ENCODE peak calls at places on chromosomes 12 and 14, in nine cellular contexts. J is psoas muscle; F is stimulated activated CD4-positive, alpha-beta T cell treated with anti-CD3 and anti-CD28 coated beads, Interleukin-2, amount 100 ng/mL, for 24 hours; O is central memory CD8-positive, alpha-beta T cell; W is lung; I is type B pancreatic cell; V is NCI-H1092; K is tibial nerve; Q is SIG-M5. P is an unnamed sample.
A peak's percentile ranks its signal among the peaks of the same experiment; 100 is the strongest.

GRCh38 chr14:100288382-100289185 is 17.7 kb downstream of the SLC25A29 start:
- DNase-seq in J (peak; percentile 24), F (no peak), O (no peak), W (no peak), I (no peak), V (no peak), K (no peak), Q (no peak), P (no peak)

GRCh38 chr14:52076334-52076733 is 7.5 kb upstream of the NID2 start:
- DNase-seq in J (no peak), F (no peak), O (no peak), W (no peak), I (no peak), V (no peak), K (no peak), Q (no peak), P (no peak)

GRCh38 chr12:100566887-100567637 is 6.4 kb upstream of the GAS2L3 start:
- DNase-seq in J (no peak), F (no peak), O (no peak), W (peak; percentile 37), I (no peak), V (no peak), K (no peak), Q (no peak), P (peak; percentile 17)

GRCh38 chr14:101077511-101078074 is 174.1 kb upstream of the RTL1 start:
- DNase-seq in J (no peak), F (peak; percentile 13), O (no peak), W (peak; percentile 23), I (peak; percentile 72), V (peak; percentile 44), K (no peak), Q (no peak), P (no peak)

GRCh38 chr12:109875572-109876131 is 4.7 kb downstream of the GLTP start:
- DNase-seq in J (no peak), F (no peak), O (no peak), W (no peak), I (no peak), V (no peak), K (no peak), Q (no peak), P (no peak)

GRCh38 chr14:87013583-87013982 is 979.4 kb downstream of the GALC start:
- DNase-seq in J (no peak), F (no peak), O (no peak), W (no peak), I (no peak), V (no peak), K (no peak), Q (no peak), P (no peak)

GRCh38 chr12:104958946-104959841 is 1.1 kb upstream of the SLC41A2 start:
- DNase-seq in J (no peak), F (peak; percentile 6), O (no peak), W (no peak), I (no peak), V (no peak), K (no peak), Q (no peak), P (no peak)

GRCh38 chr12:28108599-28108998 is 81.7 kb upstream of the CCDC91 start:
- DNase-seq in J (no peak), F (no peak), O (no peak), W (no peak), I (no peak), V (no peak), K (no peak), Q (no peak), P (no peak)

GRCh38 chr12:65695077-65695865 is 129.0 kb upstream of the HMGA2 start:
- DNase-seq in J (no peak), F (no peak), O (no peak), W (peak; percentile 74), I (no peak), V (no peak), K (no peak), Q (no peak), P (no peak)

GRCh38 chr14:73802431-73803188 is 49.0 kb upstream of the PTGR2 start:
- DNase-seq in J (no peak), F (no peak), O (no peak), W (no peak), I (no peak), V (no peak), K (no peak), Q (no peak), P (no peak)

GRCh38 chr12:32163596-32163995 is 56.9 kb downstream of the BICD1 start:
- DNase-seq in J (no peak), F (no peak), O (no peak), W (no peak), I (no peak), V (no peak), K (no peak), Q (no peak), P (no peak)

GRCh38 chr14:91873476-91874265 is 6.3 kb upstream of the TC2N start:
- DNase-seq in J (no peak), F (peak; percentile 45), O (peak; percentile 86), W (no peak), I (no peak), V (no peak), K (no peak), Q (no peak), P (peak; percentile 18)

GRCh38 chr12:48977290-48978281 is 536 bp upstream of the WNT1 start:
- DNase-seq in J (peak; percentile 86), F (peak; percentile 90), O (peak; percentile 72), W (peak; percentile 62), I (no peak), V (no peak), K (no peak), Q (no peak), P (peak; percentile 56)

GRCh38 chr12:55658635-55659391 is 22.1 kb downstream of the OR10P1 start:
- DNase-seq in J (no peak), F (no peak), O (no peak), W (no peak), I (no peak), V (no peak), K (no peak), Q (no peak), P (no peak)

GRCh38 chr12:53659609-53660008 is 16.3 kb downstream of the ATP5MC2 start:
- DNase-seq in J (no peak), F (no peak), O (no peak), W (no peak), I (no peak), V (no peak), K (no peak), Q (no peak), P (no peak)

GRCh38 chr12:17928708-17929366 is 161.2 kb downstream of the RERGL start:
- DNase-seq in J (no peak), F (no peak), O (no peak), W (no peak), I (no peak), V (no peak), K (no peak), Q (no peak), P (no peak)

GRCh38 chr12:80837342-80837978 is 100.3 kb downstream of the LIN7A start:
- DNase-seq in J (no peak), F (no peak), O (no peak), W (no peak), I (no peak), V (no peak), K (no peak), Q (no peak), P (peak; percentile 5)

GRCh38 chr12:27549231-27549800 is 25.3 kb downstream of the PPFIBP1 start:
- DNase-seq in J (no peak), F (no peak), O (no peak), W (no peak), I (no peak), V (no peak), K (no peak), Q (no peak), P (no peak)

GRCh38 chr14:45587142-45587541 is 334.1 kb upstream of the MIS18BP1 start:
- DNase-seq in J (no peak), F (no peak), O (no peak), W (no peak), I (no peak), V (no peak), K (no peak), Q (no peak), P (no peak)

P was measured in HL-60.